ENCODE peak calls at places on chromosomes 2 and 18, in seven cellular contexts. One of them, this sample, is unnamed.

GRCh38 chr2:69489793-69490192 is 52.6 kb upstream of the NFU1 start:
- DNase-seq in activated naive CD8-positive, alpha-beta T cell treated with anti-CD3 and anti-CD28 coated beads, Interleukin-2, amount 10 ng/mL, durations not matched to agents 7 days and 5 days: no peak
- DNase-seq in Kasumi-1: no peak
- DNase-seq in left ventricle myocardium inferior: no peak
- DNase-seq in brain pericyte: no peak
- DNase-seq in stimulated activated CD8-positive, alpha-beta memory T cell treated with anti-CD3 and anti-CD28 coated beads, Interleukin-7, amount 100 ng/mL, for 48 hours: no peak
- DNase-seq in H9: no peak
- DNase-seq in this sample: no peak

GRCh38 chr2:21070322-21071257 is 26.7 kb upstream of the APOB start:
- DNase-seq in activated naive CD8-positive, alpha-beta T cell treated with anti-CD3 and anti-CD28 coated beads, Interleukin-2, amount 10 ng/mL, durations not matched to agents 7 days and 5 days: no peak
- DNase-seq in Kasumi-1: no peak
- DNase-seq in left ventricle myocardium inferior: no peak
- DNase-seq in brain pericyte: no peak
- DNase-seq in stimulated activated CD8-positive, alpha-beta memory T cell treated with anti-CD3 and anti-CD28 coated beads, Interleukin-7, amount 100 ng/mL, for 48 hours: no peak
- DNase-seq in H9: no peak
- DNase-seq in this sample: no peak

GRCh38 chr2:229974271-229974670 is 52.0 kb downstream of the FBXO36 start:
- DNase-seq in activated naive CD8-positive, alpha-beta T cell treated with anti-CD3 and anti-CD28 coated beads, Interleukin-2, amount 10 ng/mL, durations not matched to agents 7 days and 5 days: no peak
- DNase-seq in Kasumi-1: no peak
- DNase-seq in left ventricle myocardium inferior: no peak
- DNase-seq in brain pericyte: no peak
- DNase-seq in stimulated activated CD8-positive, alpha-beta memory T cell treated with anti-CD3 and anti-CD28 coated beads, Interleukin-7, amount 100 ng/mL, for 48 hours: no peak
- DNase-seq in H9: no peak
- DNase-seq in this sample: no peak

GRCh38 chr2:61179701-61180639 is 18.0 kb downstream of the C2orf74 start:
- DNase-seq in activated naive CD8-positive, alpha-beta T cell treated with anti-CD3 and anti-CD28 coated beads, Interleukin-2, amount 10 ng/mL, durations not matched to agents 7 days and 5 days: no peak
- DNase-seq in Kasumi-1: no peak
- DNase-seq in left ventricle myocardium inferior: peak
- DNase-seq in brain pericyte: no peak
- DNase-seq in stimulated activated CD8-positive, alpha-beta memory T cell treated with anti-CD3 and anti-CD28 coated beads, Interleukin-7, amount 100 ng/mL, for 48 hours: no peak
- DNase-seq in H9: no peak
- DNase-seq in this sample: no peak

GRCh38 chr2:66845307-66845706 is 410.4 kb downstream of the MEIS1 start:
- DNase-seq in activated naive CD8-positive, alpha-beta T cell treated with anti-CD3 and anti-CD28 coated beads, Interleukin-2, amount 10 ng/mL, durations not matched to agents 7 days and 5 days: no peak
- DNase-seq in Kasumi-1: no peak
- DNase-seq in left ventricle myocardium inferior: no peak
- DNase-seq in brain pericyte: no peak
- DNase-seq in stimulated activated CD8-positive, alpha-beta memory T cell treated with anti-CD3 and anti-CD28 coated beads, Interleukin-7, amount 100 ng/mL, for 48 hours: no peak
- DNase-seq in H9: no peak
- DNase-seq in this sample: no peak

GRCh38 chr2:96817882-96818281 is 1.8 kb downstream of the CNNM3 start:
- DNase-seq in activated naive CD8-positive, alpha-beta T cell treated with anti-CD3 and anti-CD28 coated beads, Interleukin-2, amount 10 ng/mL, durations not matched to agents 7 days and 5 days: no peak
- DNase-seq in Kasumi-1: no peak
- DNase-seq in left ventricle myocardium inferior: no peak
- DNase-seq in brain pericyte: no peak
- DNase-seq in stimulated activated CD8-positive, alpha-beta memory T cell treated with anti-CD3 and anti-CD28 coated beads, Interleukin-7, amount 100 ng/mL, for 48 hours: no peak
- DNase-seq in H9: no peak
- DNase-seq in this sample: no peak

GRCh38 chr2:206154197-206154596 is 5.0 kb downstream of the NDUFS1 start:
- DNase-seq in activated naive CD8-positive, alpha-beta T cell treated with anti-CD3 and anti-CD28 coated beads, Interleukin-2, amount 10 ng/mL, durations not matched to agents 7 days and 5 days: no peak
- DNase-seq in Kasumi-1: no peak
- DNase-seq in left ventricle myocardium inferior: no peak
- DNase-seq in brain pericyte: no peak
- DNase-seq in stimulated activated CD8-positive, alpha-beta memory T cell treated with anti-CD3 and anti-CD28 coated beads, Interleukin-7, amount 100 ng/mL, for 48 hours: no peak
- DNase-seq in H9: no peak
- DNase-seq in this sample: no peak

GRCh38 chr18:11368020-11368419 is 218.7 kb upstream of the PIEZO2 start:
- DNase-seq in activated naive CD8-positive, alpha-beta T cell treated with anti-CD3 and anti-CD28 coated beads, Interleukin-2, amount 10 ng/mL, durations not matched to agents 7 days and 5 days: no peak
- DNase-seq in Kasumi-1: no peak
- DNase-seq in left ventricle myocardium inferior: no peak
- DNase-seq in brain pericyte: no peak
- DNase-seq in stimulated activated CD8-positive, alpha-beta memory T cell treated with anti-CD3 and anti-CD28 coated beads, Interleukin-7, amount 100 ng/mL, for 48 hours: no peak
- DNase-seq in H9: no peak
- DNase-seq in this sample: no peak

GRCh38 chr18:25503567-25504081 is 151.7 kb upstream of the ZNF521 start:
- DNase-seq in activated naive CD8-positive, alpha-beta T cell treated with anti-CD3 and anti-CD28 coated beads, Interleukin-2, amount 10 ng/mL, durations not matched to agents 7 days and 5 days: no peak
- DNase-seq in Kasumi-1: no peak
- DNase-seq in left ventricle myocardium inferior: peak
- DNase-seq in brain pericyte: peak
- DNase-seq in stimulated activated CD8-positive, alpha-beta memory T cell treated with anti-CD3 and anti-CD28 coated beads, Interleukin-7, amount 100 ng/mL, for 48 hours: no peak
- DNase-seq in H9: peak
- DNase-seq in this sample: peak

GRCh38 chr2:234881413-234882241 is 70.2 kb upstream of the SH3BP4 start:
- DNase-seq in activated naive CD8-positive, alpha-beta T cell treated with anti-CD3 and anti-CD28 coated beads, Interleukin-2, amount 10 ng/mL, durations not matched to agents 7 days and 5 days: peak
- DNase-seq in Kasumi-1: no peak
- DNase-seq in left ventricle myocardium inferior: peak
- DNase-seq in brain pericyte: peak
- DNase-seq in stimulated activated CD8-positive, alpha-beta memory T cell treated with anti-CD3 and anti-CD28 coated beads, Interleukin-7, amount 100 ng/mL, for 48 hours: peak
- DNase-seq in H9: peak
- DNase-seq in this sample: peak

GRCh38 chr2:236706288-236706687 is 136.7 kb downstream of the ACKR3 start:
- DNase-seq in activated naive CD8-positive, alpha-beta T cell treated with anti-CD3 and anti-CD28 coated beads, Interleukin-2, amount 10 ng/mL, durations not matched to agents 7 days and 5 days: no peak
- DNase-seq in Kasumi-1: no peak
- DNase-seq in left ventricle myocardium inferior: no peak
- DNase-seq in brain pericyte: no peak
- DNase-seq in stimulated activated CD8-positive, alpha-beta memory T cell treated with anti-CD3 and anti-CD28 coated beads, Interleukin-7, amount 100 ng/mL, for 48 hours: no peak
- DNase-seq in H9: no peak
- DNase-seq in this sample: no peak

GRCh38 chr2:240432430-240432819 is 3.0 kb upstream of the GPC1 start:
- DNase-seq in activated naive CD8-positive, alpha-beta T cell treated with anti-CD3 and anti-CD28 coated beads, Interleukin-2, amount 10 ng/mL, durations not matched to agents 7 days and 5 days: peak
- DNase-seq in Kasumi-1: no peak
- DNase-seq in left ventricle myocardium inferior: peak
- DNase-seq in brain pericyte: no peak
- DNase-seq in stimulated activated CD8-positive, alpha-beta memory T cell treated with anti-CD3 and anti-CD28 coated beads, Interleukin-7, amount 100 ng/mL, for 48 hours: no peak
- DNase-seq in H9: peak
- DNase-seq in this sample: no peak

GRCh38 chr18:55779711-55780590 is 192.0 kb upstream of the TCF4 start:
- DNase-seq in activated naive CD8-positive, alpha-beta T cell treated with anti-CD3 and anti-CD28 coated beads, Interleukin-2, amount 10 ng/mL, durations not matched to agents 7 days and 5 days: peak
- DNase-seq in Kasumi-1: no peak
- DNase-seq in left ventricle myocardium inferior: peak
- DNase-seq in brain pericyte: no peak
- DNase-seq in stimulated activated CD8-positive, alpha-beta memory T cell treated with anti-CD3 and anti-CD28 coated beads, Interleukin-7, amount 100 ng/mL, for 48 hours: no peak
- DNase-seq in H9: peak
- DNase-seq in this sample: peak

GRCh38 chr2:218354850-218355443 is 1.7 kb upstream of the CATIP start:
- DNase-seq in activated naive CD8-positive, alpha-beta T cell treated with anti-CD3 and anti-CD28 coated beads, Interleukin-2, amount 10 ng/mL, durations not matched to agents 7 days and 5 days: no peak
- DNase-seq in Kasumi-1: no peak
- DNase-seq in left ventricle myocardium inferior: no peak
- DNase-seq in brain pericyte: no peak
- DNase-seq in stimulated activated CD8-positive, alpha-beta memory T cell treated with anti-CD3 and anti-CD28 coated beads, Interleukin-7, amount 100 ng/mL, for 48 hours: no peak
- DNase-seq in H9: no peak
- DNase-seq in this sample: no peak

GRCh38 chr2:218072002-218072401 is 2.9 kb downstream of the RUFY4 start:
- DNase-seq in activated naive CD8-positive, alpha-beta T cell treated with anti-CD3 and anti-CD28 coated beads, Interleukin-2, amount 10 ng/mL, durations not matched to agents 7 days and 5 days: no peak
- DNase-seq in Kasumi-1: no peak
- DNase-seq in left ventricle myocardium inferior: no peak
- DNase-seq in brain pericyte: no peak
- DNase-seq in stimulated activated CD8-positive, alpha-beta memory T cell treated with anti-CD3 and anti-CD28 coated beads, Interleukin-7, amount 100 ng/mL, for 48 hours: no peak
- DNase-seq in H9: peak
- DNase-seq in this sample: no peak

GRCh38 chr2:129484999-129485398 is 494.5 kb upstream of the RAB6C start:
- DNase-seq in activated naive CD8-positive, alpha-beta T cell treated with anti-CD3 and anti-CD28 coated beads, Interleukin-2, amount 10 ng/mL, durations not matched to agents 7 days and 5 days: no peak
- DNase-seq in Kasumi-1: no peak
- DNase-seq in left ventricle myocardium inferior: no peak
- DNase-seq in brain pericyte: no peak
- DNase-seq in stimulated activated CD8-positive, alpha-beta memory T cell treated with anti-CD3 and anti-CD28 coated beads, Interleukin-7, amount 100 ng/mL, for 48 hours: no peak
- DNase-seq in H9: no peak
- DNase-seq in this sample: no peak

This sample was measured in ecto neural progenitor cell.